ENCODE peak calls at places on chromosomes 13 and 19, in seven cellular contexts. H is ELR; A is midbrain; T is mesendoderm; G is activated CD4-positive, alpha-beta memory T cell treated with anti-CD3 and anti-CD28 coated beads for 36 hours; V is NCI-H1417 treated with DMSO at 0.1 percent for 48 hours; J is dermis blood vessel endothelial cell. U is an unnamed sample.

GRCh38 chr13:33348366-33348765 is 62.8 kb upstream of the STARD13 start:
- DNase-seq in H (peak), A (no peak), T (no peak), G (no peak), V (no peak), J (no peak), U (peak)

GRCh38 chr19:43446746-43447489 is 18.5 kb downstream of the LYPD3 start:
- DNase-seq in H (peak), A (peak), T (peak), G (peak), V (no peak), J (peak), U (peak)

GRCh38 chr13:48626726-48627451 is 26.8 kb upstream of the CYSLTR2 start:
- DNase-seq in H (no peak), A (no peak), T (no peak), G (no peak), V (no peak), J (no peak), U (no peak)

GRCh38 chr13:22049384-22049783 is 378.5 kb downstream of the FGF9 start:
- DNase-seq in H (no peak), A (no peak), T (no peak), G (no peak), V (no peak), J (no peak), U (no peak)

GRCh38 chr19:33905937-33906577 is 109.4 kb downstream of the KCTD15 start:
- DNase-seq in H (no peak), A (no peak), T (peak), G (peak), V (no peak), J (peak), U (peak)

GRCh38 chr19:46186101-46186716 is 38.2 kb downstream of the IGFL2 start:
- DNase-seq in H (no peak), A (no peak), T (peak), G (no peak), V (no peak), J (no peak), U (no peak)

GRCh38 chr13:64164435-64164834 is 2748.8 kb upstream of the PCDH20 start:
- DNase-seq in H (no peak), A (no peak), T (no peak), G (no peak), V (no peak), J (no peak), U (no peak)

GRCh38 chr19:8552810-8553209 is 24.4 kb downstream of the MYO1F start:
- DNase-seq in H (peak), A (no peak), T (peak), G (no peak), V (no peak), J (peak), U (peak)

GRCh38 chr19:48962029-48962848 is 2.9 kb upstream of the FTL start:
- DNase-seq in H (peak), A (peak), T (peak), G (peak), V (no peak), J (peak), U (peak)

GRCh38 chr19:9407827-9408226 is 27.5 kb downstream of the ZNF266 start:
- DNase-seq in H (peak), A (no peak), T (no peak), G (no peak), V (no peak), J (no peak), U (no peak)

GRCh38 chr13:20131057-20131832 is 29.6 kb downstream of the GJA3 start:
- DNase-seq in H (no peak), A (no peak), T (no peak), G (no peak), V (no peak), J (no peak), U (no peak)

GRCh38 chr19:10568444-10568825 is 344 bp downstream of the CDKN2D start:
- DNase-seq in H (peak), A (no peak), T (peak), G (peak), V (no peak), J (peak), U (no peak)

GRCh38 chr13:41562083-41562482 is 104.7 kb downstream of the RGCC start:
- DNase-seq in H (peak), A (peak), T (no peak), G (no peak), V (no peak), J (peak), U (peak)

GRCh38 chr13:106818971-106819370 is 251.0 kb upstream of the ARGLU1 start:
- DNase-seq in H (no peak), A (no peak), T (no peak), G (no peak), V (no peak), J (no peak), U (no peak)

GRCh38 chr13:43915451-43915850 is 35.7 kb downstream of the LACC1 start:
- DNase-seq in H (no peak), A (no peak), T (no peak), G (no peak), V (no peak), J (no peak), U (no peak)

GRCh38 chr13:92390217-92390616 is 836.4 kb upstream of the GPC6 start:
- DNase-seq in H (no peak), A (no peak), T (no peak), G (no peak), V (peak), J (no peak), U (no peak)

GRCh38 chr19:4597975-4598671 is 38.6 kb upstream of the SEMA6B start:
- DNase-seq in H (peak), A (no peak), T (peak), G (peak), V (no peak), J (peak), U (peak)

GRCh38 chr19:19485161-19485997 is 30.0 kb downstream of the TSSK6 start:
- DNase-seq in H (peak), A (no peak), T (peak), G (no peak), V (no peak), J (peak), U (peak)

GRCh38 chr13:45851171-45851889 is at the start of gene SIAH3:
- DNase-seq in H (peak), A (peak), T (peak), G (peak), V (no peak), J (peak), U (peak)

GRCh38 chr19:17220207-17220758 is 5.1 kb downstream of the USE1 start:
- DNase-seq in H (peak), A (no peak), T (no peak), G (no peak), V (no peak), J (peak), U (peak)

GRCh38 chr19:16023558-16023915 is 52.8 kb upstream of the TPM4 start:
- DNase-seq in H (no peak), A (no peak), T (no peak), G (no peak), V (no peak), J (no peak), U (no peak)

GRCh38 chr19:17468302-17469091 is 1.8 kb upstream of the SLC27A1 start:
- DNase-seq in H (no peak), A (peak), T (no peak), G (no peak), V (no peak), J (no peak), U (no peak)

GRCh38 chr13:74115138-74115537 is 19.1 kb downstream of the KLF12 start:
- DNase-seq in H (peak), A (no peak), T (no peak), G (no peak), V (no peak), J (peak), U (peak)

GRCh38 chr13:114049026-114049425 is 75.2 kb upstream of the C13orf46 start:
- DNase-seq in H (no peak), A (no peak), T (no peak), G (peak), V (no peak), J (no peak), U (no peak)